ENCODE peak calls at places on chromosome 12, in six cellular contexts. P is NCI-H774, J is pancreas, W is AG09309, E is brain microvascular endothelial cell, N is stromal cell of bone marrow. R is an unnamed sample.

GRCh38 chr12:47504775-47505446 is 200.9 kb downstream of the RPAP3 start:
- DNase-seq in P (no peak), J (no peak), W (peak), E (peak), N (peak), R (no peak)

GRCh38 chr12:104453133-104453532 is 3.6 kb upstream of the CHST11 start:
- DNase-seq in P (no peak), J (no peak), W (no peak), E (no peak), N (no peak), R (no peak)

GRCh38 chr12:56469007-56469930 is 891 bp downstream of the SPRYD4 start:
- DNase-seq in P (no peak), J (peak), W (no peak), E (no peak), N (no peak), R (peak)

GRCh38 chr12:13801543-13801942 is 179.9 kb downstream of the GRIN2B start:
- DNase-seq in P (no peak), J (no peak), W (no peak), E (no peak), N (no peak), R (no peak)

GRCh38 chr12:113259499-113259953 is 38.3 kb downstream of the TPCN1 start:
- DNase-seq in P (peak), J (peak), W (no peak), E (no peak), N (peak), R (no peak)

GRCh38 chr12:97805086-97805485 is 342.5 kb downstream of the RMST start:
- DNase-seq in P (no peak), J (no peak), W (no peak), E (no peak), N (no peak), R (no peak)

GRCh38 chr12:68264175-68264863 is 10.9 kb upstream of the IL22 start:
- DNase-seq in P (no peak), J (no peak), W (no peak), E (peak), N (no peak), R (no peak)

GRCh38 chr12:92740421-92740820 is 37.6 kb downstream of the PLEKHG7 start:
- DNase-seq in P (no peak), J (no peak), W (no peak), E (no peak), N (no peak), R (no peak)

GRCh38 chr12:50314629-50315312 is 31.5 kb upstream of the LIMA1 start:
- DNase-seq in P (peak), J (no peak), W (no peak), E (peak), N (peak), R (peak)

GRCh38 chr12:51773145-51773869 is 75.2 kb downstream of the FIGNL2 start:
- DNase-seq in P (no peak), J (no peak), W (peak), E (no peak), N (peak), R (no peak)

GRCh38 chr12:123907726-123908476 is 64.7 kb downstream of the CCDC92 start:
- DNase-seq in P (no peak), J (no peak), W (no peak), E (no peak), N (no peak), R (no peak)

GRCh38 chr12:19544351-19544750 is 105.1 kb downstream of the AEBP2 start:
- DNase-seq in P (no peak), J (no peak), W (no peak), E (no peak), N (no peak), R (no peak)

GRCh38 chr12:56020437-56021189 is at the start of gene IKZF4:
- DNase-seq in P (no peak), J (no peak), W (no peak), E (no peak), N (no peak), R (no peak)

GRCh38 chr12:50302686-50303085 is 19.4 kb upstream of the LIMA1 start:
- DNase-seq in P (no peak), J (no peak), W (no peak), E (no peak), N (peak), R (no peak)

GRCh38 chr12:10220398-10221077 is 7.9 kb downstream of the GABARAPL1 start:
- DNase-seq in P (no peak), J (peak), W (no peak), E (no peak), N (peak), R (no peak)

GRCh38 chr12:92108651-92109050 is 37.0 kb downstream of the BTG1 start:
- DNase-seq in P (peak), J (no peak), W (peak), E (peak), N (peak), R (no peak)

GRCh38 chr12:51421266-51421884 is 3.3 kb upstream of the SLC4A8 start:
- DNase-seq in P (peak), J (peak), W (peak), E (peak), N (peak), R (no peak)

GRCh38 chr12:64461634-64462414 is 9.9 kb downstream of the TBK1 start:
- DNase-seq in P (no peak), J (no peak), W (peak), E (peak), N (peak), R (no peak)

GRCh38 chr12:9888665-9889273 is 7.5 kb downstream of the KLRF2 start:
- DNase-seq in P (no peak), J (no peak), W (no peak), E (no peak), N (no peak), R (no peak)

GRCh38 chr12:19239046-19239445 is 109.5 kb downstream of the PLEKHA5 start:
- DNase-seq in P (no peak), J (no peak), W (no peak), E (no peak), N (no peak), R (no peak)

GRCh38 chr12:67788118-67788517 is 139.6 kb downstream of the DYRK2 start:
- DNase-seq in P (no peak), J (no peak), W (no peak), E (no peak), N (no peak), R (no peak)

GRCh38 chr12:6788972-6789905 is at the start of gene CD4:
- DNase-seq in P (no peak), J (no peak), W (no peak), E (no peak), N (no peak), R (no peak)

GRCh38 chr12:100578923-100579322 is 5.4 kb downstream of the GAS2L3 start:
- DNase-seq in P (no peak), J (no peak), W (no peak), E (no peak), N (no peak), R (no peak)

GRCh38 chr12:4246116-4246515 is 27.4 kb upstream of the CCND2 start:
- DNase-seq in P (no peak), J (no peak), W (no peak), E (no peak), N (no peak), R (peak)

GRCh38 chr12:26493656-26494055 is 298.3 kb downstream of the SSPN start:
- DNase-seq in P (no peak), J (no peak), W (no peak), E (no peak), N (no peak), R (no peak)